ENCODE peak calls at places on chromosomes 4 and X, in ten cellular contexts. U, V, I, C, B, G, O, E, M and F are unnamed samples. For H3K9me3, the result is how much of the 10 kb centered on the place peaks cover.

GRCh38 chr4:154658680-154659402 is 46.4 kb upstream of the FGG start:
- DNase-seq in E (no peak), O (no peak), I (no peak), M (no peak), B (no peak), G (no peak), C (no peak), V (no peak), U (no peak), F (no peak)

GRCh38 chrX:39162322-39162721 is 361.1 kb downstream of the MID1IP1 start:
- DNase-seq in I (peak), U (peak), M (no peak), C (no peak), V (peak), O (peak), B (peak), G (no peak), E (no peak), F (peak)

GRCh38 chr4:74770511-74770910 is 23.8 kb downstream of the BTC start:
- DNase-seq in V (no peak), I (no peak), E (no peak), M (no peak), O (no peak), C (no peak), B (no peak), U (no peak), G (no peak), F (no peak)

GRCh38 chrX:98294310-98294709 is 1410.6 kb downstream of the RPA4 start:
- DNase-seq in B (no peak), U (no peak), I (no peak), V (no peak), C (no peak), G (no peak), E (no peak), M (no peak), O (no peak), F (no peak)

GRCh38 chr4:4386736-4387392 is at the start of gene NSG1:
- DNase-seq in G (no peak), V (no peak), M (peak), I (peak), O (peak), E (peak), C (no peak), B (no peak), U (peak), F (peak)

GRCh38 chr4:47525154-47525819 is 40.2 kb downstream of the ATP10D start:
- DNase-seq in O (no peak), B (no peak), V (no peak), U (no peak), E (no peak), C (no peak), M (peak), G (peak), I (no peak), F (no peak)

GRCh38 chr4:99506781-99507180 is 4.0 kb upstream of the C4orf17 start:
- DNase-seq in M (no peak), E (no peak), B (no peak), U (no peak), O (no peak), I (no peak), C (no peak), V (no peak), G (no peak), F (no peak)

GRCh38 chr4:20618729-20619128 is 81.5 kb upstream of the PACRGL start:
- DNase-seq in G (no peak), M (no peak), E (no peak), B (no peak), C (no peak), O (no peak), V (no peak), I (no peak), U (no peak), F (no peak)

GRCh38 chr4:99383833-99384392 is 31.4 kb upstream of the ADH1C start:
- DNase-seq in G (peak), I (no peak), C (peak), O (no peak), U (no peak), B (no peak), M (no peak), E (no peak), V (no peak), F (no peak)

GRCh38 chrX:118974088-118974907 is at the start of gene LONRF3:
- DNase-seq in C (peak), B (peak), E (no peak), M (peak), I (peak), G (peak), V (peak), O (peak), U (peak), F (peak)

GRCh38 chr4:84258905-84259830 is 239.9 kb downstream of the NKX6-1 start:
- DNase-seq in E (no peak), G (no peak), V (peak), U (no peak), B (no peak), C (no peak), M (peak), O (peak), I (no peak), F (no peak)

GRCh38 chrX:143988356-143988755 is 104.5 kb downstream of the UBE2NL start:
- DNase-seq in U (no peak), C (no peak), V (no peak), O (no peak), G (no peak), B (no peak), I (no peak), E (no peak), M (no peak), F (no peak)

GRCh38 chr4:38730830-38731646 is 51.8 kb downstream of the TLR10 start:
- DNase-seq in B (peak), E (peak), O (peak), G (peak), M (peak), C (peak), I (peak), U (peak), V (peak), F (peak)

GRCh38 chr4:74997942-74998341 is 65.0 kb downstream of the PARM1 start:
- DNase-seq in I (no peak), C (no peak), M (no peak), U (no peak), O (no peak), V (no peak), B (no peak), E (no peak), G (no peak), F (no peak)

GRCh38 chr4:171954650-171955049 is 141.4 kb downstream of the GALNTL6 start:
- DNase-seq in C (no peak), O (no peak), M (peak), U (no peak), I (no peak), V (no peak), G (no peak), B (no peak), E (no peak), F (no peak)

GRCh38 chr4:42280327-42281095 is 116.8 kb upstream of the SHISA3 start:
- DNase-seq in O (peak), E (no peak), B (no peak), U (no peak), C (no peak), V (peak), M (peak), I (no peak), G (no peak), F (no peak)

GRCh38 chr4:27666943-27667342 is 806.3 kb downstream of the STIM2 start:
- DNase-seq in B (no peak), O (no peak), C (no peak), E (no peak), U (no peak), I (no peak), M (peak), V (no peak), G (no peak), F (no peak)

GRCh38 chr4:32748498-32748897 is 2028.3 kb downstream of the PCDH7 start:
- DNase-seq in C (no peak), E (no peak), O (no peak), M (peak), V (no peak), I (no peak), B (no peak), U (no peak), G (no peak), F (no peak)

GRCh38 chr4:183834252-183834651 is 70.9 kb upstream of the STOX2 start:
- DNase-seq in C (no peak), V (no peak), B (no peak), I (no peak), E (no peak), O (no peak), M (no peak), U (no peak), G (no peak), F (no peak)

GRCh38 chr4:133982533-133983224 is 218.9 kb downstream of the PABPC4L start:
- DNase-seq in E (no peak), U (no peak), O (no peak), M (no peak), V (no peak), G (no peak), B (no peak), I (no peak), C (no peak), F (no peak)

GRCh38 chr4:109375778-109376414 is 57.7 kb upstream of the SEC24B start:
- DNase-seq in G (no peak), C (no peak), V (no peak), B (no peak), E (no peak), M (no peak), O (no peak), I (no peak), U (no peak), F (no peak)

GRCh38 chr4:110630621-110631402 is 7.9 kb upstream of the PITX2 start:
- DNase-seq in U (peak), O (no peak), I (no peak), B (no peak), M (no peak), V (no peak), E (peak), C (no peak), G (no peak), F (no peak)

GRCh38 chr4:102518703-102519131 is 17.6 kb downstream of the NFKB1 start:
- DNase-seq in I (no peak), G (no peak), C (no peak), E (no peak), V (no peak), M (no peak), O (peak), B (no peak), U (no peak), F (peak)

GRCh38 chrX:105658136-105658535 is 164.2 kb upstream of the NRK start:
- DNase-seq in I (no peak), U (no peak), E (no peak), O (no peak), G (no peak), B (no peak), C (no peak), M (no peak), V (no peak), F (no peak)

GRCh38 chr4:165630671-165631070 is 242.4 kb upstream of the TLL1 start:
- DNase-seq in I (no peak), O (no peak), G (no peak), M (no peak), B (no peak), C (no peak), V (no peak), U (no peak), E (no peak), F (no peak)
- H3K27ac ChIP-seq in I (no peak), O (no peak), G (no peak), M (no peak), B (no peak), C (no peak), V (no peak), U (no peak), E (no peak), F (no peak)

GRCh38 chr4:166493828-166494432 is 620.9 kb downstream of the TLL1 start:
- DNase-seq in V (peak), C (no peak), M (peak), U (no peak), I (no peak), G (no peak), E (no peak), O (no peak), B (no peak), F (no peak)

DNA sequence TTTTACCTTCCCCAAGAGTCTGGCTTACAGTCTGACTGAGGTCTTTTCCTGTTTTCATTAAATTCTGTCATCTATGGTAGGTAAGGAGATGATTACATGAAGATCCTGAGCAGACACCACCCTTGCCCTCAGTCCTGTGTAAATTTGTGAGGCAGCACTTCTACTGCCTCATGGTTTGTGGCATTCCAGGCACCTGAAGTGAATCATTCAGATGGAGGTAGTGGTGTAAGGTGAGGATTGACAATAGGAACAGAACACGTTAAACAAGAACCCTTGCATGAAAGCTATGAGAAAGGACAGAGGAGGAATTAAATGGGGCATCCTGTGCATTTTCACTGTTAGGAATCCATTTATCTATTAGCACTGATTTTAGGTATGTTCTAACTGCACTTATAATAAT is 618.6 kb downstream of the TLL1 start:
- DNase-seq in O (no peak), U (no peak), M (no peak), B (no peak), I (no peak), G (no peak), C (no peak), E (no peak), V (no peak), F (no peak)
- H3K9me3 ChIP-seq in O (under half), U (under half), M (under half), B (under half), I (under half), G (under half), C (under half), E (under half), V (under half), F (under half)

DNA sequence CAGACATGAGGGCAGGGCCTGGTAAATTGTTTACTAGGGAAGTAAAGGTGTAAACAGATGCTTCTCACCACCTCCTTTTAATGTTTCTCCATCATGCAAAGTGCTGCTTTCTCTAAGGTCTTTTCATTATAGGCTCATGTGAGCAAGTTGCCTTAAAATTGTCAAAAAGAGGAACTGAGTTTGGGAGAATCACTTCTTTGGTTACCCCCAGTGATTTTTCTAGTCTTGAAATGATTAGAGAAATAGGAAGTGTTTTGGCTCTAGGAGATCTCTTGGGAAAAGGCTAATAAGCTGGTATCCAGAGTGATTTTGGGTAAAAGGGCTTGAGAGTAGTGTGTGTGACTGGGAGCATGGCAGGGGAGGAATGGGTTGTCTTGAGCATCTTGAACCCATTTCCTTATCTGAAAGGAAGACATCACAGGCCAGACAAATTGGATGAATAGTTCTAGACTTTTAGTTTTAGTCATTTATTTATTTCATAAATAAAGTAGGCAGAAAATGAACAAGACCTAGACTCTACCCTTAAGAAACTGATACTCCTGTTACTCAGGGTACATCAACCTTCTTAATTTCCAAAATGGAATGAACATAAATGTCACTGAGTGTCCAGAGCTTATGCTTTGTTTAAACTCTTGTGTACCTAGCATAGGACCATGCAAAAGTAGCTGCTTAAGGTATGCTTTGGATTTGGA is 14.2 kb downstream of the GRPR start:
- DNase-seq in U (no peak), V (no peak), I (no peak), C (no peak), E (no peak), O (no peak), B (no peak), M (no peak), G (no peak), F (no peak)
- H3K4me3 ChIP-seq in U (no peak), V (no peak), I (no peak), C (no peak), E (no peak), O (no peak), B (no peak), M (no peak), G (no peak), F (no peak)

GRCh38 chrX:2150722-2151121 is 350.1 kb downstream of the DHRSX start:
- DNase-seq in M (no peak), E (no peak), G (no peak), V (no peak), I (no peak), O (no peak), U (no peak), C (no peak), B (no peak), F (no peak)
- H3K27ac ChIP-seq in M (no peak), E (no peak), G (no peak), V (no peak), I (no peak), O (no peak), U (no peak), C (no peak), B (no peak), F (no peak)

DNA sequence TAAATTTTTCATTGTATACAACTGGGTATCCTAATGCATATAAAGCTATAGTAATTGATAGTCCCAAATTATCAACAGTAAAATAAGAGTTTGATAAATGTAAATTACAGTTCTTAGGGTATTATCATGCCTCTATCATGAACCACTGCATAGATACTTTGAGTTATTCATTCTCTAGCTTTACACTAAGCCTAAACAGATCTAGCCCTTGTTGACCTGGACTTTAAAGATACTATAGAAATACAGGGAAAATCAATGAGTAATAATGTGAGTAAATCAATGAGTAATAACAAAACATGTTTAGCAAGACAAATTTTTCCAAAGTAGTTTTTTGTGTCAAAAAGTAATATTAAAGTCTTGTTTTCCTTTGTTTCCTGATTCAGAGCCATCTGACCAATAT is 228.4 kb downstream of the SCFD2 start:
- DNase-seq in O (no peak), V (no peak), I (no peak), B (no peak), M (no peak), U (no peak), E (no peak), C (no peak), G (no peak), F (no peak)
- H3K9me3 ChIP-seq in O (under half), V (under half), I (under half), B (under half), M (under half), U (under half), E (under half), C (under half), G (under half), F (under half)

DNA sequence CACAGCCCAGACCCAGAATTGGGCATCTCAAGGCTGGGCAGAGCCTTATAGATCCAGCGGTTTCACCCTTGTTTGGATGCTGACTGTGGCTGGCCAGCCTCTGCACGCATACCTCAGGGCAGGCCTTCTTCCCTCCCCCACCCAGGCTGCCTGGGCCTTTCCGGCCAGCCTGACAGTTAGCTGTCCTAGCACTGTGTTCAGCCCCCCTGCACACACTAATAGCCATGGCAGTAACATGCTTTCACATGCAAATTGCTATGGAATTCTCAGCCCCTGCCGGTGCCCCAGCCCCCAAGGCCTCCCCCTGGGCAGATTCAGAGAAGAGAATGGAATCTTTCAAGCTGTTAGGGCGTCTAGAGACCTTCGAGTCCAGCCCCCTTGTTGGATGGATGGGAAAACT is 17.7 kb downstream of the EFNB1 start:
- DNase-seq in V (no peak), E (peak), B (no peak), I (no peak), G (no peak), C (no peak), M (no peak), U (no peak), O (no peak), F (no peak)
- H3K4me3 ChIP-seq in V (no peak), E (no peak), B (no peak), I (no peak), G (no peak), C (no peak), M (no peak), U (no peak), O (no peak), F (no peak)